ENCODE peak calls at places on chromosomes 11 and 22, in six cellular contexts. I is stimulated activated CD8-positive, alpha-beta memory T cell treated with anti-CD3 and anti-CD28 coated beads, Interleukin-15, amount 100 ng/mL, for 24 hours; P is osteocyte; V is stimulated activated CD4-positive, alpha-beta T cell treated with anti-CD3 and anti-CD28 coated beads, Interleukin-12 subunit alpha, Interleukin-12 subunit beta, amount 100 ng/mL, for 48 hours; T is DMS153; H is Peyer's patch. C is an unnamed sample.

GRCh38 chr22:23305321-23305910 is 125.1 kb downstream of the BCR start:
- DNase-seq in I (no peak), V (no peak), P (no peak), H (peak; percentile 40), T (no peak), C (peak; percentile 89)

GRCh38 chr11:14189874-14190273 is 169.1 kb downstream of the RRAS2 start:
- DNase-seq in V (no peak), P (no peak), H (peak; percentile 62), T (no peak), I (no peak), C (no peak)

GRCh38 chr11:47716692-47717091 is 1.5 kb upstream of the AGBL2 start:
- DNase-seq in I (no peak), P (peak; percentile 53), H (no peak), V (no peak), T (no peak), C (no peak)

GRCh38 chr11:44361883-44362282 is 51.9 kb upstream of the ALX4 start:
- DNase-seq in P (no peak), I (no peak), T (no peak), H (no peak), V (no peak), C (peak; percentile 8)

GRCh38 chr11:67202045-67202444 is 64.2 kb upstream of the GRK2 start:
- DNase-seq in T (no peak), P (no peak), H (no peak), I (no peak), V (no peak), C (no peak)

GRCh38 chr22:48320048-48320655 is 1507.5 kb downstream of the BRD1 start:
- DNase-seq in P (no peak), H (no peak), T (no peak), I (no peak), V (no peak), C (no peak)

GRCh38 chr22:33919591-33920501 is at the start of gene LARGE1:
- DNase-seq in H (peak; percentile 71), I (no peak), V (no peak), T (peak; percentile 19), P (peak; percentile 85), C (no peak)

GRCh38 chr22:49027122-49027670 is 800.5 kb downstream of the BRD1 start:
- DNase-seq in I (no peak), T (peak; percentile 46), H (no peak), V (no peak), P (no peak), C (no peak)

GRCh38 chr11:131253142-131253884 is 117.1 kb upstream of the NTM start:
- DNase-seq in P (no peak), H (no peak), I (no peak), V (no peak), T (no peak), C (no peak)

GRCh38 chr22:29780781-29781676 is 13.9 kb downstream of the UQCR10 start:
- DNase-seq in I (no peak), V (no peak), H (no peak), P (no peak), T (no peak), C (peak; percentile 95)

GRCh38 chr11:100469835-100470234 is 217.3 kb upstream of the ARHGAP42 start:
- DNase-seq in V (no peak), I (no peak), P (no peak), T (no peak), H (no peak), C (no peak)

GRCh38 chr11:61372659-61373058 is 10.5 kb downstream of the TMEM138 start:
- DNase-seq in V (no peak), H (no peak), T (no peak), P (no peak), I (no peak), C (no peak)

GRCh38 chr11:108498816-108499408 is 728 bp upstream of the POGLUT3 start:
- DNase-seq in I (no peak), V (no peak), H (no peak), T (no peak), P (no peak), C (no peak)

GRCh38 chr11:111446404-111447152 is 65.6 kb downstream of the BTG4 start:
- DNase-seq in I (peak; percentile 18), T (peak; percentile 95), P (no peak), V (peak; percentile 45), H (peak; percentile 93), C (peak; percentile 87)

GRCh38 chr22:31088233-31088986 is 7.3 kb downstream of the SMTN start:
- DNase-seq in V (no peak), T (no peak), I (no peak), P (no peak), H (no peak), C (no peak)

GRCh38 chr11:117873828-117874125 is 2.7 kb downstream of the FXYD6 start:
- DNase-seq in V (no peak), P (no peak), H (no peak), I (no peak), T (no peak), C (no peak)

GRCh38 chr11:75190652-75191329 is 39.9 kb downstream of the SLCO2B1 start:
- DNase-seq in H (no peak), P (no peak), V (no peak), I (no peak), T (no peak), C (no peak)